ENCODE peak calls at places on chromosomes 7 and 10, in six cellular contexts. R, T, M, D, J and I are unnamed samples.

GRCh38 chr10:125555743-125556142 is 127.2 kb downstream of the TEX36 start:
- ATAC-seq in R (no peak), T (no peak), M (no peak), D (no peak), J (no peak), I (no peak)

GRCh38 chr10:64573625-64574325 is 1052.6 kb downstream of the REEP3 start:
- ATAC-seq in R (peak), T (no peak), M (peak), D (peak), J (no peak), I (no peak)

GRCh38 chr10:80168679-80169380 is 36.3 kb downstream of the PLAC9 start:
- ATAC-seq in R (peak), T (peak), M (peak), D (no peak), J (peak), I (no peak)

GRCh38 chr7:2374830-2375728 is 20.5 kb downstream of the EIF3B start:
- ATAC-seq in R (no peak), T (no peak), M (no peak), D (no peak), J (no peak), I (no peak)

GRCh38 chr10:6171891-6172354 is 30.8 kb upstream of the PFKFB3 start:
- ATAC-seq in R (no peak), T (no peak), M (no peak), D (peak), J (peak), I (peak)

GRCh38 chr7:13041368-13041988 is 354.0 kb downstream of the ARL4A start:
- ATAC-seq in R (no peak), T (peak), M (no peak), D (no peak), J (no peak), I (no peak)

GRCh38 chr10:131160219-131160875 is 151.2 kb downstream of the TCERG1L start:
- ATAC-seq in R (no peak), T (no peak), M (no peak), D (peak), J (no peak), I (no peak)

GRCh38 chr7:158649279-158649678 is 55.3 kb downstream of the NCAPG2 start:
- ATAC-seq in R (peak), T (peak), M (no peak), D (no peak), J (no peak), I (peak)

GRCh38 chr7:22277375-22277774 is 79.6 kb downstream of the RAPGEF5 start:
- ATAC-seq in R (peak), T (no peak), M (peak), D (no peak), J (no peak), I (no peak)

GRCh38 chr10:45553613-45554012 is 119.0 kb downstream of the ZFAND4 start:
- ATAC-seq in R (no peak), T (no peak), M (no peak), D (no peak), J (no peak), I (no peak)

GRCh38 chr10:127535802-127536515 is 13.2 kb upstream of the NPS start:
- ATAC-seq in R (no peak), T (no peak), M (no peak), D (no peak), J (no peak), I (no peak)

GRCh38 chr7:123656544-123657303 is 1.1 kb downstream of the LMOD2 start:
- ATAC-seq in R (no peak), T (no peak), M (no peak), D (no peak), J (no peak), I (no peak)

GRCh38 chr7:69708857-69709256 is 110.6 kb downstream of the AUTS2 start:
- ATAC-seq in R (no peak), T (peak), M (no peak), D (peak), J (peak), I (no peak)

GRCh38 chr7:87875151-87876039 is 765 bp downstream of the SLC25A40 start:
- ATAC-seq in R (peak), T (peak), M (peak), D (peak), J (peak), I (no peak)

GRCh38 chr10:57925045-57925444 is 342.6 kb downstream of the IPMK start:
- ATAC-seq in R (no peak), T (no peak), M (no peak), D (no peak), J (no peak), I (no peak)

GRCh38 chr10:94186722-94187121 is 176.0 kb downstream of the NOC3L start:
- ATAC-seq in R (no peak), T (no peak), M (no peak), D (no peak), J (no peak), I (no peak)

GRCh38 chr7:100547872-100548271 is 8.9 kb downstream of the AGFG2 start:
- ATAC-seq in R (no peak), T (no peak), M (peak), D (no peak), J (no peak), I (no peak)

GRCh38 chr7:64733550-64734240 is 60.5 kb upstream of the ZNF138 start:
- ATAC-seq in R (peak), T (no peak), M (no peak), D (no peak), J (no peak), I (no peak)

GRCh38 chr10:75089634-75090033 is 21.8 kb upstream of the SAMD8 start:
- ATAC-seq in R (no peak), T (no peak), M (no peak), D (no peak), J (no peak), I (no peak)

GRCh38 chr10:125222515-125222914 is 62.2 kb upstream of the CTBP2 start:
- ATAC-seq in R (no peak), T (no peak), M (no peak), D (no peak), J (no peak), I (no peak)

GRCh38 chr10:29715296-29715695 is 80.5 kb upstream of the SVIL start:
- ATAC-seq in R (no peak), T (no peak), M (no peak), D (no peak), J (no peak), I (no peak)

GRCh38 chr10:93294004-93294403 is 188.1 kb downstream of the MYOF start:
- ATAC-seq in R (no peak), T (peak), M (no peak), D (no peak), J (no peak), I (no peak)

GRCh38 chr7:102119925-102120324 is 166.7 kb upstream of the SH2B2 start:
- ATAC-seq in R (no peak), T (no peak), M (no peak), D (no peak), J (no peak), I (no peak)

GRCh38 chr7:102120666-102121065 is 166.0 kb upstream of the SH2B2 start:
- ATAC-seq in R (no peak), T (no peak), M (no peak), D (no peak), J (no peak), I (no peak)

GRCh38 chr7:102122026-102122425 is 164.6 kb upstream of the SH2B2 start:
- ATAC-seq in R (no peak), T (no peak), M (peak), D (no peak), J (peak), I (no peak)

GRCh38 chr7:102117743-102118142 is 168.9 kb upstream of the SH2B2 start:
- ATAC-seq in R (no peak), T (peak), M (no peak), D (no peak), J (no peak), I (no peak)

GRCh38 chr7:102119213-102119651 is 167.4 kb upstream of the SH2B2 start:
- ATAC-seq in R (no peak), T (no peak), M (no peak), D (no peak), J (no peak), I (no peak)
- TF ChIP-seq EP300 in R (no peak), T (no peak), M (no peak), D (no peak), J (no peak), I (no peak)

GRCh38 chr10:76442113-76442512 is 1010.7 kb downstream of the LRMDA start:
- ATAC-seq in R (no peak), T (no peak), M (no peak), D (no peak), J (no peak), I (no peak)

DNA sequence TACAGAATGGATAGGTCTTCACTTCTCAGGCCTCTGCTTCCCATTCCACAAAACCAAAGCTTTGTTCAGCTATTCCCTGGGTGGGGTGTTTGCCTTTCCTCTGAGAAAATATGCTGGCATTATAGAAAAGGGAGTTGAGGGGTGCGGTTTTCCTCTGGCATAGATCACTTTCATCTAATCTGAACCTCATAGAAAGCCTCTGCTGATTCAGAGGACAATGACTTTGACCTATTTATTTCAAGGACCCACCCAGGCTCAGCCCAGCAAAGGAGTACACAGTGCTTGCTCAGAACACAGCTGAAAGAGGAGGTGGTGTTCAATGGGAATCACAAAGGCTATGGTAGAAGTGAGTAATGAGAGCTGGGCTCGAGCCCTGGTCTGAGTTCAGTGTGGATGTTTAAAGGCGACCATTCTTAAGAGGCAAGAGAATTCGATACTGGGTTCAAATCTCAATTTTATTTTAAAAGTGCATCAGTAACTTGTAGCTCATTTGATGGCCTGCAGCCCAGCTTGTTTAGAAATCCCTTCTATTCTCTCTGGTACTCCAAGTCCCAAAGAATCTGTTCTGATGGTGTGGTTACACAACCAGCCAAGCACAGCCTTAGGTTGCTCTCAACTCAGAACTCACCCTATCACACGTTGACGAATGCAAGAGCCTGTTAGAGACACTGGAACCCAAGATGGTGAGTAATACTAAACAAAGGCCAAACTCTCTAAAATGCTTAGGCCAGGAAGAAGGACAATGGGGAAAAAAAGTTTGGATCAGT is 1012.8 kb downstream of the LRMDA start:
- ATAC-seq in R (no peak), T (no peak), M (no peak), D (no peak), J (no peak), I (peak)
- TF ChIP-seq EP300 in R (no peak), T (no peak), M (no peak), D (no peak), J (no peak), I (no peak)

GRCh38 chr7:138934861-138935260 is 46.3 kb downstream of the KIAA1549 start:
- ATAC-seq in R (no peak), T (no peak), M (no peak), D (no peak), J (no peak), I (no peak)
- TF ChIP-seq EP300 in R (no peak), T (no peak), M (no peak), D (no peak), J (no peak), I (no peak)

GRCh38 chr7:102004229-102004628 is 186.8 kb downstream of the CUX1 start:
- ATAC-seq in R (no peak), T (no peak), M (no peak), D (no peak), J (no peak), I (no peak)
- TF ChIP-seq EP300 in R (no peak), T (no peak), M (no peak), D (no peak), J (no peak), I (no peak)

GRCh38 chr7:116691664-116692063 is 19.7 kb downstream of the MET start:
- ATAC-seq in R (no peak), T (peak), M (peak), D (no peak), J (no peak), I (no peak)

GRCh38 chr7:116686812-116687419 is 14.9 kb downstream of the MET start:
- ATAC-seq in R (peak), T (peak), M (no peak), D (no peak), J (no peak), I (no peak)

GRCh38 chr7:116686033-116686432 is 14.0 kb downstream of the MET start:
- ATAC-seq in R (peak), T (peak), M (no peak), D (no peak), J (no peak), I (no peak)

GRCh38 chr7:116689787-116690186 is 17.8 kb downstream of the MET start:
- ATAC-seq in R (no peak), T (peak), M (no peak), D (peak), J (no peak), I (no peak)

GRCh38 chr7:116687801-116688201 is 15.8 kb downstream of the MET start:
- ATAC-seq in R (peak), T (peak), M (no peak), D (no peak), J (no peak), I (no peak)
- TF ChIP-seq EP300 in R (no peak), T (no peak), M (no peak), D (no peak), J (no peak), I (no peak)

DNA sequence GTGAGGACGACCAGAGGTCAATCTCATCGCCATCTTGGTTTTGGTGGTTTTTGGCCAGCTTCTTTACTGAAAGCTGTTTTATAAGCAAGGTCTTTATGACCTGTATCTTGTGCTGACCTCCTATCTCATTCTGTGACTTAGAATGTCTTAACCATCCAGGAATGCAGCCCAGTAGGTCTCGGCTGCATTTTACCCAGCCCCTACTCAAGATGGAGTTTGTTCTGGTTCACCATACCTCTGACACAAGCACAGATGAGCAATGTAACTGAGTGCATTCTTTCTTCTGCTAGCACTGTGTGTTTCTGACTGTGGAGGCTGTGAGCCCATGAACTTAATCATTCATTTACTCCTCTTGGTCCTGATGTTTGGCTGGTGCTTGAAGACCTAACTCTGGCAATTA is 794.5 kb upstream of the CELF2 start:
- ATAC-seq in R (no peak), T (no peak), M (no peak), D (no peak), J (no peak), I (no peak)
- TF ChIP-seq EP300 in R (no peak), T (no peak), M (no peak), D (no peak), J (no peak), I (no peak)

DNA sequence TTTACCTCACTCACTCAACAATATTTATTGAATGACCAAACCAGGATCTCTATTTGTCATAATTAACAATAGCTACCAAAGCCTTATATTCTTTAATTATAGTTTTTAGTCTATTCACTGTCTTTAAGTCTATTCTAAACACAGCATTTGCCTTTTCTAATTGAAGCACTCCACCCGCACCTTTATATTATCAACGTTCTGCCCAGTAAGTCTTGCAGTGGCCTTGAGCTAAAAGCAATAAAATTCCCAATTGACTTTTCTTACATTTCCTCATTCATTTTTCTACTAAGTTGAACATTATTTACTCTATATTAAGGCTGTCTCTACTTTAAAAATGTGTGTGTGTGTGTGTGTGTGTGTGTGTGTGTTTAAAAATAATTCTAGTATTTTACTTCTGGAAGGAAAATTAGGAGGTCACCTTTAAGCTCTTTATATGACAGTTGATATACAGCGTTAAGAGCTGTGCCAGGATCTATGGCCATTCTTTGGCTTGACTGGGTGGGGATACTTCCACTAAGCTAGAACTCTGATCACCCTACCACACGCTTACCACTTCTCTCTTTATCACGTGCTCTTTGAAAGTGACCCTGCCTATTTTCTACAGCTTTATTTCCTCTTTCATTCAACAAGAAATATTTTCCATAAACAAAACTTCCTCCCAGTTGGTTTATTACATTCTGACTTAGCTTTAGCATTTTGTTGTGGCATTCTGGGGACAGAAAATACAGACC is 8.8 kb downstream of the PAPSS2 start:
- ATAC-seq in R (no peak), T (no peak), M (no peak), D (no peak), J (no peak), I (no peak)
- TF ChIP-seq EP300 in R (no peak), T (no peak), M (no peak), D (no peak), J (no peak), I (no peak)

DNA sequence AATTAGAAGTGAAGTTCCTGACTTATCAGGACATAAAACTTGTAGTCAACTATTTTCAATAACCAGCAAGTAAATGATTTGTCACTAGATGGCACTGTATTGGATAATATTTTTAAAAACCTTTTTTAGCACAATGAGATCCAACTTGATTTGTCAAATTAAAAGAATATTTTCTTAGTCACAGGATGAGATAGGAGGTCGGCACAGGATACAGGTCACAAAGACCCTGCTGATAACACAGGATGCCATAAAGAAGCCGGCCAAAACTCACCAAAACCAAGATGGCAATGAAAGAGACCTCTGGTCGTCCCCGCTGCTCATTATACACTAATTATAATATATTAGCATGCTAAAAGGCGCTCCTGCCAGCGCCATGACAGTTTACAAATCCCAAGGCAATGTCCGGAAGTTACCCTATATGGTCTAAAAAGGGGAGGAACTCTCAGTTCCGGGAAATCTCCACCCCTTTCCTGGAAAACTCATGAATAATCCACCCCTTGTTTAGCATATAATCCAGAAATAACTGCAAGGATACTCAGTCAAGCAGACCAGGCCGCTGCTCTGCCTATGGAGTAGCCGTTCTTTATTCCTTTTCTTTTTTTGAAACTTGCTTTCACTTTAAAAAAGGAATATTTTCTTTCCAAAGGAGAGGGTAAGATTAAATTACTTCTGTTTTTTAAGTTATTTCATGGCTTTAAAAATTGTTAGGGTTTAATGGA is 255.7 kb upstream of the MKLN1 start:
- ATAC-seq in R (no peak), T (no peak), M (peak), D (peak), J (no peak), I (peak)
- TF ChIP-seq EP300 in R (no peak), T (no peak), M (peak), D (no peak), J (no peak), I (no peak)